ENCODE peak calls at places on chromosomes 4 and X, in nine cellular contexts. E, V, W, O, N, T, B, X and M are unnamed samples.

GRCh38 chrX:22177950-22178349 is 94.8 kb upstream of the CBLL2 start:
- DNase-seq in W (no peak), O (no peak), N (no peak), B (no peak), T (no peak), V (no peak), X (no peak), E (no peak), M (no peak)

GRCh38 chrX:154541896-154542722 is 4.5 kb downstream of the G6PD start:
- DNase-seq in N (peak), V (peak), X (peak), B (peak), T (peak), E (peak), W (peak), O (peak), M (peak)

GRCh38 chrX:22124098-22124497 is 92.0 kb downstream of the PHEX start:
- DNase-seq in W (no peak), N (no peak), B (no peak), X (no peak), E (peak), O (no peak), V (no peak), T (no peak), M (peak)

GRCh38 chrX:134948333-134949241 is 42.2 kb upstream of the SMIM10 start:
- DNase-seq in T (peak), X (no peak), V (peak), E (peak), B (no peak), N (no peak), O (peak), W (no peak), M (peak)

GRCh38 chr4:126451237-126451885 is 1136.6 kb downstream of the FAT4 start:
- DNase-seq in N (no peak), X (no peak), T (peak), B (no peak), V (no peak), O (no peak), W (no peak), E (peak), M (no peak)

GRCh38 chrX:151722241-151722846 is 6.5 kb downstream of the FATE1 start:
- DNase-seq in E (peak), O (peak), N (peak), W (no peak), B (peak), V (peak), T (no peak), X (no peak), M (no peak)

GRCh38 chr4:106291678-106292077 is 24.3 kb downstream of the TBCK start:
- DNase-seq in O (no peak), X (no peak), T (no peak), N (no peak), B (no peak), W (no peak), V (no peak), E (no peak), M (no peak)

GRCh38 chrX:74248889-74249288 is 55.1 kb upstream of the ZCCHC13 start:
- DNase-seq in T (no peak), V (no peak), E (peak), X (no peak), B (no peak), W (no peak), N (no peak), O (no peak), M (no peak)

GRCh38 chrX:136353519-136354095 is 52.8 kb downstream of the ADGRG4 start:
- DNase-seq in N (no peak), X (no peak), B (no peak), V (no peak), T (no peak), O (no peak), W (no peak), E (peak), M (peak)

GRCh38 chr4:169024762-169025161 is 14.7 kb upstream of the CBR4 start:
- DNase-seq in O (peak), B (peak), W (no peak), V (no peak), X (no peak), N (no peak), T (peak), E (peak), M (peak)

GRCh38 chr4:84325625-84326024 is 173.5 kb downstream of the NKX6-1 start:
- DNase-seq in V (no peak), N (no peak), O (no peak), E (no peak), W (no peak), B (no peak), X (no peak), T (no peak), M (no peak)

GRCh38 chrX:76971393-76972376 is 475.5 kb upstream of the FGF16 start:
- DNase-seq in O (no peak), B (no peak), E (no peak), V (no peak), W (no peak), X (no peak), N (no peak), T (no peak), M (no peak)

GRCh38 chr4:121784975-121785374 is 16.1 kb upstream of the EXOSC9 start:
- DNase-seq in E (peak), X (no peak), B (no peak), O (no peak), N (no peak), W (no peak), V (no peak), T (peak), M (peak)

GRCh38 chr4:168434993-168435392 is 45.3 kb downstream of the DDX60L start:
- DNase-seq in T (no peak), O (no peak), N (no peak), B (no peak), W (no peak), E (no peak), X (no peak), V (no peak), M (no peak)

GRCh38 chr4:73615613-73616012 is 4.6 kb downstream of the RASSF6 start:
- DNase-seq in T (no peak), E (no peak), B (no peak), X (no peak), V (no peak), N (no peak), W (no peak), O (no peak), M (no peak)

GRCh38 chr4:38600575-38600974 is 63.4 kb upstream of the KLF3 start:
- DNase-seq in V (no peak), E (no peak), O (no peak), T (no peak), N (no peak), B (peak), X (no peak), W (no peak), M (no peak)

GRCh38 chr4:139675651-139676050 is 10.0 kb downstream of the MGST2 start:
- DNase-seq in T (no peak), O (no peak), E (no peak), W (no peak), B (no peak), N (no peak), V (no peak), X (no peak), M (no peak)

GRCh38 chrX:79169484-79169883 is 25.0 kb downstream of the GPR174 start:
- DNase-seq in O (no peak), T (no peak), B (no peak), V (no peak), E (no peak), X (no peak), N (no peak), W (no peak), M (no peak)

GRCh38 chr4:90852232-90852631 is 725.0 kb downstream of the CCSER1 start:
- DNase-seq in N (no peak), B (no peak), X (no peak), E (no peak), T (no peak), O (no peak), V (no peak), W (no peak), M (no peak)

GRCh38 chr4:103086565-103086964 is 10.0 kb upstream of the SLC9B2 start:
- DNase-seq in V (no peak), O (no peak), T (no peak), B (no peak), W (no peak), X (no peak), N (no peak), E (no peak), M (no peak)

GRCh38 chr4:33882246-33882990 is 2361.9 kb downstream of the ARAP2 start:
- DNase-seq in N (no peak), X (no peak), T (no peak), V (no peak), B (no peak), O (no peak), E (peak), W (no peak), M (no peak)

GRCh38 chr4:158781963-158782362 is 13.1 kb downstream of the FNIP2 start:
- DNase-seq in E (no peak), W (no peak), O (no peak), V (no peak), B (no peak), X (no peak), N (no peak), T (no peak), M (no peak)

GRCh38 chr4:37762294-37763163 is 64.0 kb upstream of the PGM2 start:
- DNase-seq in B (peak), X (no peak), N (no peak), E (peak), V (no peak), T (peak), W (no peak), O (no peak), M (peak)

GRCh38 chr4:75547647-75548387 is 8.0 kb upstream of the ODAPH start:
- DNase-seq in E (peak), X (peak), O (no peak), B (no peak), T (peak), N (peak), W (peak), V (peak), M (no peak)

GRCh38 chr4:120017939-120018692 is 48.5 kb downstream of the MAD2L1 start:
- DNase-seq in E (no peak), B (no peak), N (no peak), T (no peak), V (no peak), X (no peak), O (no peak), W (no peak), M (no peak)

GRCh38 chr4:99180367-99181169 is 36.5 kb upstream of the ADH4 start:
- DNase-seq in T (peak), E (peak), O (no peak), X (no peak), W (no peak), B (no peak), V (no peak), N (no peak), M (peak)

GRCh38 chrX:136584545-136584944 is 52.5 kb downstream of the VGLL1 start:
- DNase-seq in N (no peak), V (no peak), T (no peak), E (no peak), B (peak), O (no peak), W (no peak), X (no peak), M (no peak)

DNA sequence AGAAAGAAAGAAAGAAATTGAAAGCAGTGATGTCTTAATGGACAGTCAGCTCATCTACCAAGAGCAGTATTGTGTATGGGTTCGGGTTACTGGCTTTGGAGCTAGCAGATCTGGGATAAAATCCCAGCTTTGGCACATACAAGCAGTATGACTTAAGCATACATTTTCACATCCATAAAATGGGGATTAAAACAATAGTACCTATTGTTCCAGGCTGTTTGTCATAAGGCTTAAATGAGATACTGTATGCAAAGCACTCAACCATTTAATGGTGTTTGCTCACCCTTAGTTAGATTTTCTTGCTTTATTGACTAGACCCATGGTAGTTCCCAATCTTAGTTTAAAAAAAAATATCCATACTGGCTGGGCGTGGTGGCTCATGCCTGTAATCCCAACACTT is 7.8 kb upstream of the TMEM164 start:
- DNase-seq in N (no peak), T (no peak), X (no peak), E (no peak), V (no peak), W (no peak), O (no peak), B (no peak), M (no peak)
- H3K27ac ChIP-seq in N (no peak), T (no peak), X (no peak), E (no peak), V (no peak), W (no peak), O (no peak), B (no peak), M (no peak)

DNA sequence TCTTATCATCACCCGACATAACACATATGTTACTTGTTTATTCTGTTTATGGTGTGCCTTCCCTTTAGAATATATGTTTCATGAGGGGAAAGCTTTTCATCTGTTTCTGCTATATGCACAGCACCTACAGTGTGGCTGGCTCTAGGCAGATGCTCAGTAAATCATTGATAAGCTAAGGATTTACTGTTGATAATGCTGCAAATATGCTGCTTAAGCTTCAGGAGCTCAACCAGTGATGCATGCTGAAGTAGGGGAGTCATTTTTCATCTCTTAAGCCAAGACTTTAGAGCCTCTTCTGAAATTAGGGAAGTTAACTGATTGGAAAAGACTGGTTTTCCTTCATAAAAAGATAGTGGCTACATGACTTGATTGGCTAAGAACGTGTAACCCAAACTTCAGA is 16.4 kb downstream of the FAT4 start:
- DNase-seq in X (no peak), W (no peak), E (no peak), N (no peak), B (no peak), O (no peak), T (peak), V (no peak), M (no peak)
- H3K27ac ChIP-seq in X (no peak), W (no peak), E (no peak), N (no peak), B (no peak), O (no peak), T (no peak), V (no peak), M (no peak)

GRCh38 chrX:123607806-123608205 is 125.0 kb downstream of the THOC2 start:
- DNase-seq in T (no peak), W (no peak), X (no peak), O (no peak), V (no peak), N (no peak), B (no peak), E (no peak), M (no peak)
- H3K27ac ChIP-seq in T (no peak), W (no peak), X (no peak), O (no peak), V (no peak), N (no peak), B (no peak), E (no peak), M (no peak)

DNA sequence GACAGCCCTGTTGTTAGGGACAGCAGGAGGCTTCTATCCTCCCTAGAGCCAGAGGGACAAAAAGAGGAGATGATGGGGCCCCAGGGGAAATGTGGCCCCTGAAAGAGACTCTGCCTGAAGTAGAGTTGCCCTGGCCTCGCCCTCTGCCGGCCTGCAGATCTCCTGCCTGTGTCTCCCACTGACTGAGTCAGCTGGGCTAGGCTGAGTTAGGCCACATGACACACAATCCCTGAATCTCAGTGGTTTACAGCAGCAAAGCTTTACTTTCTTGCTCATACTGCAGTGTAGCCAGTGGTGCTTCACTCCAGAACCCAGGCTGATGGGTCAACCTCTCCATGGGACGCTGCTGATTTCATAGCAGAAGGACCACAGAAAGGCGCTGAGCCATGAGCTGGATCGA is 23.5 kb downstream of the DRD5 start:
- DNase-seq in O (no peak), N (no peak), T (no peak), X (no peak), W (no peak), B (no peak), V (no peak), E (peak), M (no peak)
- H3K27ac ChIP-seq in O (no peak), N (no peak), T (no peak), X (no peak), W (no peak), B (no peak), V (no peak), E (no peak), M (no peak)

GRCh38 chr4:39719804-39720580 is 22.1 kb downstream of the UBE2K start:
- DNase-seq in W (no peak), T (peak), O (no peak), X (no peak), B (no peak), E (peak), V (no peak), N (no peak), M (no peak)
- H3K27ac ChIP-seq in W (no peak), T (no peak), O (no peak), X (no peak), B (no peak), E (peak), V (no peak), N (no peak), M (no peak)

GRCh38 chr4:123891901-123892300 is 495.3 kb downstream of the SPRY1 start:
- DNase-seq in O (no peak), N (no peak), T (no peak), W (no peak), V (no peak), B (no peak), E (no peak), X (no peak), M (no peak)
- H3K27ac ChIP-seq in O (no peak), N (no peak), T (no peak), W (peak), V (no peak), B (no peak), E (no peak), X (no peak), M (no peak)

GRCh38 chr4:85726555-85726954 is 251.6 kb downstream of the ARHGAP24 start:
- DNase-seq in T (no peak), W (no peak), X (no peak), V (no peak), O (no peak), B (no peak), N (no peak), E (no peak), M (no peak)
- H3K27ac ChIP-seq in T (no peak), W (peak), X (peak), V (peak), O (no peak), B (no peak), N (no peak), E (no peak), M (no peak)

GRCh38 chr4:2794707-2795557 is 2.0 kb downstream of the SH3BP2 start:
- DNase-seq in E (peak), X (peak), W (peak), N (peak), T (peak), B (no peak), O (no peak), V (peak), M (no peak)

GRCh38 chr4:2793920-2794706 is 1.2 kb downstream of the SH3BP2 start:
- DNase-seq in W (peak), T (no peak), B (no peak), N (peak), E (peak), O (no peak), V (peak), X (peak), M (no peak)

GRCh38 chr4:2792711-2793577 is at the start of gene SH3BP2:
- DNase-seq in V (peak), X (peak), N (peak), W (peak), O (peak), E (peak), T (peak), B (peak), M (peak)

GRCh38 chr4:2792396-2792710 is 532 bp upstream of the SH3BP2 start:
- DNase-seq in T (no peak), V (no peak), O (no peak), E (no peak), B (no peak), X (no peak), W (no peak), N (no peak), M (no peak)

GRCh38 chr4:2793578-2793919 is 664 bp downstream of the SH3BP2 start:
- DNase-seq in N (peak), T (peak), O (no peak), E (peak), V (peak), B (no peak), W (peak), X (peak), M (no peak)
- H3K27ac ChIP-seq in N (peak), T (peak), O (peak), E (peak), V (peak), B (peak), W (peak), X (peak), M (peak)

GRCh38 chr4:25098964-25099843 is 61.0 kb downstream of the SEPSECS start:
- DNase-seq in X (no peak), V (peak), O (no peak), B (no peak), N (peak), E (peak), W (peak), T (peak), M (peak)

GRCh38 chr4:25103423-25103822 is 56.8 kb downstream of the SEPSECS start:
- DNase-seq in N (no peak), E (no peak), T (no peak), X (no peak), O (no peak), V (no peak), B (no peak), W (peak), M (no peak)

GRCh38 chr4:25101836-25102235 is 58.4 kb downstream of the SEPSECS start:
- DNase-seq in E (no peak), O (no peak), X (no peak), W (no peak), N (no peak), T (no peak), B (no peak), V (no peak), M (no peak)

GRCh38 chr4:25100710-25101109 is 59.5 kb downstream of the SEPSECS start:
- DNase-seq in O (no peak), W (no peak), V (no peak), B (no peak), E (no peak), T (no peak), X (no peak), N (peak), M (no peak)

GRCh38 chr4:25100156-25100555 is 60.1 kb downstream of the SEPSECS start:
- DNase-seq in X (no peak), N (peak), V (no peak), O (no peak), E (no peak), B (no peak), T (no peak), W (no peak), M (no peak)
- H3K27ac ChIP-seq in X (no peak), N (no peak), V (no peak), O (no peak), E (no peak), B (no peak), T (no peak), W (peak), M (no peak)